ENCODE peak calls at places on chromosomes 11 and 22, in nine cellular contexts. I, F, O, Y, L, W, B, U and X are unnamed samples. For H3K9me3, the result is how much of the 10 kb centered on the place peaks cover.

GRCh38 chr11:110824912-110825311 is 112.7 kb upstream of the ARHGAP20 start:
- DNase-seq in L (no peak), B (no peak), O (no peak), W (no peak), U (no peak), Y (no peak), I (no peak), F (no peak), X (no peak)

GRCh38 chr11:62420882-62421281 is 2.0 kb downstream of the SCGB1A1 start:
- DNase-seq in F (no peak), U (no peak), O (no peak), I (no peak), W (no peak), B (no peak), Y (no peak), L (no peak), X (no peak)

GRCh38 chr11:16606784-16607674 is 131.4 kb upstream of the C11orf58 start:
- DNase-seq in Y (no peak), F (peak), B (peak), L (no peak), O (peak), W (no peak), I (no peak), U (no peak), X (peak)

GRCh38 chr22:49521787-49522224 is 305.9 kb downstream of the BRD1 start:
- DNase-seq in I (no peak), L (no peak), O (no peak), B (no peak), F (no peak), U (no peak), Y (no peak), W (no peak), X (no peak)

GRCh38 chr11:43278302-43278956 is 33.4 kb upstream of the API5 start:
- DNase-seq in O (peak), I (peak), B (peak), Y (peak), U (no peak), L (peak), W (no peak), F (peak), X (peak)

GRCh38 chr11:68549789-68550484 is 89.4 kb downstream of the PPP6R3 start:
- DNase-seq in U (no peak), I (peak), F (no peak), L (no peak), B (no peak), O (no peak), W (no peak), Y (no peak), X (peak)

GRCh38 chr11:6646631-6647281 is 8.9 kb downstream of the DCHS1 start:
- DNase-seq in I (peak), F (peak), L (no peak), B (peak), O (peak), Y (no peak), U (no peak), W (peak), X (peak)

GRCh38 chr11:45475135-45475534 is 189.0 kb upstream of the SYT13 start:
- DNase-seq in Y (no peak), F (no peak), U (no peak), B (peak), O (no peak), L (no peak), I (no peak), W (no peak), X (no peak)

GRCh38 chr11:118200901-118201680 is 23.7 kb downstream of the JAML start:
- DNase-seq in I (no peak), B (no peak), U (no peak), L (no peak), O (no peak), F (no peak), Y (no peak), W (no peak), X (no peak)

GRCh38 chr11:61745796-61746653 is 6.4 kb upstream of the MYRF start:
- DNase-seq in L (no peak), F (no peak), I (no peak), W (no peak), B (no peak), Y (no peak), U (no peak), O (no peak), X (no peak)

GRCh38 chr11:38256436-38256835 is 1658.4 kb upstream of the RAG2 start:
- DNase-seq in F (no peak), I (no peak), Y (no peak), L (no peak), B (peak), U (no peak), W (no peak), O (no peak), X (no peak)

GRCh38 chr11:62383822-62384221 is 35.0 kb upstream of the SCGB1A1 start:
- DNase-seq in Y (no peak), W (no peak), B (no peak), U (no peak), I (peak), L (no peak), O (peak), F (no peak), X (no peak)

GRCh38 chr22:45344339-45344738 is 34.6 kb downstream of the FAM118A start:
- DNase-seq in O (peak), W (no peak), B (peak), I (peak), Y (no peak), U (no peak), F (no peak), L (no peak), X (peak)

GRCh38 chr11:117189191-117189940 is 9.8 kb upstream of the TAGLN start:
- DNase-seq in B (peak), Y (no peak), W (no peak), F (no peak), I (no peak), L (no peak), O (no peak), U (no peak), X (no peak)

GRCh38 chr22:27068121-27068520 is 410.7 kb downstream of the MIAT start:
- DNase-seq in F (no peak), L (no peak), W (no peak), O (no peak), Y (no peak), B (no peak), U (no peak), I (no peak), X (no peak)

GRCh38 chr22:20000246-20001081 is 16.2 kb downstream of the ARVCF start:
- DNase-seq in Y (no peak), L (no peak), I (no peak), U (no peak), F (peak), B (no peak), W (no peak), O (no peak), X (no peak)

GRCh38 chr11:3840870-3841425 is at the start of gene RHOG:
- DNase-seq in I (peak), U (no peak), F (peak), B (peak), Y (peak), W (no peak), O (peak), L (peak), X (peak)

GRCh38 chr11:13010737-13011342 is 1.7 kb downstream of the RASSF10 start:
- DNase-seq in B (peak), U (no peak), I (peak), O (no peak), L (no peak), Y (no peak), W (no peak), F (peak), X (no peak)

GRCh38 chr11:118531597-118532084 is 649 bp downstream of the TMEM25 start:
- DNase-seq in B (peak), O (no peak), L (no peak), I (no peak), U (no peak), W (no peak), Y (no peak), F (peak), X (no peak)

GRCh38 chr11:134956461-134957209 is 544.6 kb upstream of the B3GAT1 start:
- DNase-seq in I (no peak), F (no peak), L (no peak), W (no peak), O (no peak), B (no peak), U (no peak), Y (no peak), X (no peak)

GRCh38 chr11:19805346-19805745 is 92.7 kb downstream of the NAV2 start:
- DNase-seq in I (no peak), Y (no peak), O (no peak), L (no peak), U (no peak), W (no peak), B (no peak), F (no peak), X (no peak)

GRCh38 chr11:13966486-13966885 is 4.0 kb downstream of the SPON1 start:
- DNase-seq in I (no peak), L (no peak), W (no peak), F (no peak), B (no peak), U (no peak), Y (no peak), O (no peak), X (no peak)

GRCh38 chr11:101126551-101127347 is 2.9 kb downstream of the PGR start:
- DNase-seq in L (peak), W (no peak), Y (no peak), O (peak), B (peak), U (peak), F (no peak), I (peak), X (peak)

GRCh38 chr22:49991167-49991566 is 21.4 kb downstream of the IL17REL start:
- DNase-seq in O (no peak), Y (no peak), U (no peak), I (no peak), B (no peak), W (no peak), L (no peak), F (no peak), X (no peak)

GRCh38 chr22:49300951-49301397 is 526.7 kb downstream of the BRD1 start:
- DNase-seq in O (no peak), F (no peak), W (no peak), U (no peak), I (no peak), L (no peak), Y (no peak), B (peak), X (no peak)

GRCh38 chr11:134037093-134037908 is 31.6 kb upstream of the JAM3 start:
- DNase-seq in B (peak), U (no peak), I (peak), O (peak), F (peak), Y (peak), W (no peak), L (no peak), X (peak)

GRCh38 chr11:90204832-90205646 is 17.8 kb downstream of the CHORDC1 start:
- DNase-seq in Y (peak), L (peak), B (no peak), W (peak), F (peak), O (peak), U (no peak), I (peak), X (peak)

GRCh38 chr11:130509942-130510341 is 61.5 kb downstream of the ADAMTS15 start:
- DNase-seq in O (no peak), F (no peak), U (no peak), I (no peak), B (no peak), W (no peak), Y (no peak), L (no peak), X (no peak)

GRCh38 chr11:105244157-105244820 is 104.7 kb upstream of the CARD18 start:
- DNase-seq in Y (peak), U (no peak), O (peak), I (peak), W (no peak), L (peak), F (no peak), B (no peak), X (peak)

GRCh38 chr22:40898850-40899357 is 37.0 kb upstream of the DNAJB7 start:
- DNase-seq in F (peak), O (peak), I (peak), W (peak), L (peak), U (no peak), B (no peak), Y (peak), X (peak)

GRCh38 chr11:83571301-83571700 is 285.1 kb upstream of the CCDC90B start:
- DNase-seq in I (peak), B (no peak), W (no peak), F (no peak), L (no peak), Y (no peak), O (peak), U (no peak), X (peak)

GRCh38 chr11:68657021-68657780 is 27.1 kb upstream of the GAL start:
- DNase-seq in F (no peak), L (no peak), Y (no peak), B (no peak), U (no peak), O (no peak), I (no peak), W (no peak), X (no peak)

GRCh38 chr11:9273430-9274336 is 8.5 kb upstream of the DENND5A start:
- DNase-seq in Y (no peak), B (peak), L (no peak), O (peak), U (no peak), W (no peak), I (peak), F (no peak), X (no peak)

GRCh38 chr22:31583861-31584485 is 78.0 kb downstream of the PISD start:
- DNase-seq in F (no peak), B (no peak), W (no peak), Y (peak), I (peak), O (peak), L (no peak), U (no peak), X (peak)

GRCh38 chr11:93073026-93073425 is 103.6 kb downstream of the MTNR1B start:
- DNase-seq in U (no peak), B (peak), Y (peak), F (no peak), I (no peak), W (no peak), O (no peak), L (no peak), X (no peak)

GRCh38 chr11:43580735-43581369 is 99.7 kb upstream of the HSD17B12 start:
- DNase-seq in B (peak), F (peak), Y (no peak), I (peak), U (no peak), O (peak), L (no peak), W (no peak), X (peak)

GRCh38 chr22:28341001-28341400 is 338.6 kb downstream of the TTC28 start:
- DNase-seq in O (peak), I (peak), U (no peak), B (no peak), W (no peak), F (no peak), Y (peak), L (no peak), X (peak)

GRCh38 chr11:67317365-67318238 is 14.3 kb downstream of the SSH3 start:
- DNase-seq in W (peak), I (peak), O (peak), L (peak), Y (peak), U (peak), F (peak), B (peak), X (peak)

GRCh38 chr11:67314218-67314617 is 10.9 kb downstream of the SSH3 start:
- DNase-seq in I (no peak), O (no peak), B (no peak), F (no peak), W (no peak), U (no peak), L (no peak), Y (no peak), X (no peak)

GRCh38 chr11:67318239-67318555 is 14.9 kb downstream of the SSH3 start:
- DNase-seq in I (peak), O (no peak), Y (peak), L (no peak), U (no peak), F (no peak), W (no peak), B (no peak), X (peak)

GRCh38 chr11:67315325-67315909 is 12.1 kb downstream of the SSH3 start:
- DNase-seq in F (no peak), Y (no peak), W (no peak), L (no peak), O (no peak), U (no peak), B (no peak), I (no peak), X (no peak)

DNA sequence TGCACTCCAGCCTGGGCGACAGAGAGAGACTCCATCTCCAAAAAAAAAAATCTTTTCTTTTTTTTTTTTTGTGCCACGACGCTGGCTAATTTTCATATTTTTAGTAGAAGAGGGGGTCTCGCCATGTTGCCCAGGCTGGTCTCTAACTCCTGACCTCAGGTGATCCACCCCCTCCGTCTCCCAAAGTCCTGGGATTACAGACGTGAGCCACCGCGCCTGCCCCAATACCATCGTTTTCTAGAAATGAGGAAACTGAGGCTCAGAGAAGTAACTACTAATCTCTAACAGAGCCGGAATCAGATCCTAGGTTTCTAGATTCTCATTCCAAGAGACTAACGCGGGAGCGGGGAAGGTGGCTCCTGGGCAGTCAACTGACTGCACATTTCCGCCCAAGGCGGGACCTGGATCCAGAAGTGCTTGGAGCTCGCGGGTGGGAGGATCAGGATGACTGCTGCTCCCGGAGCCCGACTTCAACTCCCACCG is 13.6 kb downstream of the SSH3 start:
- DNase-seq in U (no peak), L (no peak), Y (peak), I (peak), F (no peak), W (no peak), B (no peak), O (peak), X (no peak)
- H3K9ac ChIP-seq in U (peak), L (peak), Y (peak), I (peak), F (peak), W (peak), B (peak), O (peak), X (peak)

DNA sequence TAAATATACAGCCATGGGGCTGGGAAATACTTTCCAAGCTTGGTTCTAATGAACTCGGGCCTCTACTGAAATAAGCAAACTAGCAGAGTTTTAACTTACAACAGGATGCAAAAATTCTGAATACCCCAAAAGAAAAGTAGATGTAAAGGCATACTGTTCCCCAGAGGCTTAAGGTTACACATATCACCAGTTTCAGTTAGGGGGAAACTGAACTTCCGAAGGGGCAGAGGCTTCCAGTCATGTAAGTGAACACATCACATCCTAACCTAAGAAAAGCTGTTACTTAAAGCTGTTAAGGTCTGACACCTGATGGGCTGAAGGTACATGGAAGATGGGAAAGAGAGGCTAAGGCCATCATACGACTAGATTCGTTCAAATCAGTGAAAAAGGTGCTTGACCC is 2.3 kb downstream of the GAB2 start:
- DNase-seq in L (no peak), U (no peak), Y (no peak), O (no peak), B (no peak), I (no peak), F (no peak), W (no peak), X (no peak)
- H3K4me3 ChIP-seq in L (no peak), U (no peak), Y (no peak), O (no peak), B (peak), I (no peak), F (no peak), W (no peak), X (no peak)

GRCh38 chr11:1030086-1030485 is 6.4 kb downstream of the MUC6 start:
- DNase-seq in U (no peak), L (no peak), W (no peak), I (no peak), F (no peak), B (no peak), O (no peak), Y (no peak), X (no peak)

GRCh38 chr11:1029686-1030085 is 6.8 kb downstream of the MUC6 start:
- DNase-seq in B (peak), U (no peak), Y (no peak), W (no peak), O (no peak), F (no peak), I (peak), L (no peak), X (no peak)

GRCh38 chr11:1028616-1029015 is 7.9 kb downstream of the MUC6 start:
- DNase-seq in O (no peak), B (no peak), Y (no peak), W (no peak), U (no peak), F (no peak), L (no peak), I (no peak), X (no peak)

GRCh38 chr11:1028291-1028540 is 8.3 kb downstream of the MUC6 start:
- DNase-seq in W (no peak), U (no peak), L (no peak), I (no peak), F (no peak), B (no peak), O (no peak), Y (no peak), X (no peak)

DNA sequence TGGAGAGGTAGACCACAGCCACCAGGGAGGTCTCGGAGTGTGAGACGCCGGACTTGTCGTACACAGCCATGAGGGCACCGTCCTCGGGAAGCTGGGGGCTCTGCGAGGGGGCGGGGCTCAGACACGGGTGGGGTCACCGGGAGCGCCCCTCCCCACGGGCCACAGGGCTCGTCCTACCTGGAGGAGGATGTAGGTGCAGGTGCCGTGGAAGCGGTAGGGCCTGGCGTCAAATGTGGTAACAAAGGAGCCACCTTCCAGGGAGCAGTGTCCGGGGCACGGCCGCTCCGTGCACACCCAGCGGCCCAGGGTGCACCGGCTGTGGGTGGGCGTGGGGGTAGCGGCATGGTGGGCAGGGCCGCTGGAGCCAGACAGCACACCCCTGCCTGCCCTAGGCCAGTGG is 7.5 kb downstream of the MUC6 start:
- DNase-seq in O (no peak), W (no peak), F (no peak), Y (no peak), L (no peak), U (no peak), I (no peak), B (no peak), X (no peak)
- H3K9me3 ChIP-seq in O (under half), W (under half), F (under half), Y (under half), L (under half), U (under half), I (under half), B (under half), X (under half)

GRCh38 chr11:119592642-119593041 is 136.4 kb downstream of the NECTIN1 start:
- DNase-seq in L (no peak), U (no peak), O (peak), Y (no peak), I (peak), W (no peak), F (no peak), B (no peak), X (no peak)

GRCh38 chr11:119593346-119593745 is 135.7 kb downstream of the NECTIN1 start:
- DNase-seq in W (no peak), I (no peak), F (no peak), U (no peak), Y (no peak), L (no peak), B (no peak), O (no peak), X (no peak)

GRCh38 chr11:119590651-119591308 is 138.2 kb downstream of the NECTIN1 start:
- DNase-seq in Y (peak), I (peak), F (no peak), B (peak), W (no peak), O (no peak), U (no peak), L (no peak), X (no peak)

GRCh38 chr11:119589011-119589410 is 140.0 kb downstream of the NECTIN1 start:
- DNase-seq in O (no peak), L (no peak), F (no peak), W (no peak), U (no peak), Y (no peak), B (no peak), I (no peak), X (no peak)

DNA sequence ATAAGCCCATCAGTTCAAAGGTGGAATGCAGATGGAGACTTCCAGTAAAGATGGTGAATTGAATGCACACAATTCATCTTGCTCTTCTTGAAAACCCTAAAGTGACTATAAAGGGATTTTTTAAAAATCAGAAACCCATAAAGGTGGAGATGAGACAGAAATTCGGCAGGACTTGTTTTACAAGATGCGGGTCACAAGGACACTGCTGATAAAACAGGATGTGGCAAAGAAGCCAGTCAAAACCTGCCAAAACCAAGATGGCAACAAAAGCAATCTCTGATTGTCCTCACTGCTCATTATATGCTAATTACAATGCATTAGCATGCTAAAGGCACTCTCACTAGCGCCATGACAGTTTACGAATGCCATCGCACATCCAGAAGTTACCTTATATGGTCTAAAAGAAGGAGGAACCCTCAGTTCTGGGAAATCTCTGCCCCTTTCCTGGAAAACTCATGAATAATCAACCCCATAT is 137.1 kb downstream of the NECTIN1 start:
- DNase-seq in W (no peak), I (no peak), L (no peak), F (no peak), B (no peak), O (no peak), U (no peak), Y (peak), X (no peak)
- H3K9ac ChIP-seq in W (no peak), I (no peak), L (no peak), F (no peak), B (no peak), O (no peak), U (no peak), Y (no peak), X (no peak)